ENCODE peak calls at places on chromosomes 7 and 10, in seven cellular contexts. K is stimulated activated CD4-positive, alpha-beta T cell treated with anti-CD3 and anti-CD28 coated beads, Interleukin-2, amount 100 ng/mL, for 4 hours; J is lower lobe of right lung; D is GM03348; C is dorsolateral prefrontal cortex; R is fibroblast of lung; E is activated CD4-positive, alpha-beta T cell treated with anti-CD3 and anti-CD28 coated beads for 48 hours. H is an unnamed sample.

GRCh38 chr10:32142646-32143045 is 86.4 kb upstream of the KIF5B start:
- DNase-seq in K (no peak), J (no peak), D (peak), C (no peak), R (peak), E (no peak), H (no peak)

GRCh38 chr7:158442260-158442659 is 145.4 kb downstream of the PTPRN2 start:
- DNase-seq in K (no peak), J (no peak), D (no peak), C (no peak), R (no peak), E (no peak), H (no peak)

GRCh38 chr10:77857272-77857671 is 69.3 kb downstream of the DLG5 start:
- DNase-seq in K (no peak), J (peak), D (no peak), C (no peak), R (no peak), E (no peak), H (no peak)

GRCh38 chr7:155739538-155740140 is 72.6 kb downstream of the SHH start:
- DNase-seq in K (no peak), J (no peak), D (no peak), C (no peak), R (no peak), E (peak), H (no peak)

GRCh38 chr7:21013765-21014502 is 227.2 kb upstream of the SP8 start:
- DNase-seq in K (no peak), J (no peak), D (no peak), C (no peak), R (no peak), E (no peak), H (no peak)

GRCh38 chr10:8104005-8104404 is 49.5 kb downstream of the GATA3 start:
- DNase-seq in K (no peak), J (no peak), D (no peak), C (no peak), R (no peak), E (no peak), H (no peak)

GRCh38 chr10:7314068-7314646 is 96.7 kb downstream of the SFMBT2 start:
- DNase-seq in K (no peak), J (no peak), D (no peak), C (no peak), R (no peak), E (peak), H (no peak)

GRCh38 chr7:112182749-112183148 is 23.4 kb downstream of the DOCK4 start:
- DNase-seq in K (no peak), J (no peak), D (no peak), C (peak), R (no peak), E (no peak), H (no peak)

GRCh38 chr7:17870406-17870805 is 69.9 kb downstream of the SNX13 start:
- DNase-seq in K (no peak), J (no peak), D (no peak), C (no peak), R (no peak), E (no peak), H (no peak)

GRCh38 chr7:36348256-36348655 is 41.4 kb upstream of the ANLN start:
- DNase-seq in K (no peak), J (no peak), D (peak), C (no peak), R (peak), E (no peak), H (no peak)

GRCh38 chr10:108662975-108663374 is 1260.3 kb downstream of the XPNPEP1 start:
- DNase-seq in K (no peak), J (no peak), D (no peak), C (no peak), R (no peak), E (no peak), H (no peak)

GRCh38 chr10:114166053-114166452 is 8.0 kb downstream of the CCDC186 start:
- DNase-seq in K (no peak), J (no peak), D (no peak), C (no peak), R (peak), E (no peak), H (no peak)

GRCh38 chr10:3203198-3203597 is 30.6 kb upstream of the PITRM1 start:
- DNase-seq in K (no peak), J (no peak), D (no peak), C (no peak), R (no peak), E (no peak), H (no peak)

GRCh38 chr10:118033905-118034304 is 12.8 kb downstream of the RAB11FIP2 start:
- DNase-seq in K (no peak), J (no peak), D (no peak), C (no peak), R (no peak), E (no peak), H (no peak)

GRCh38 chr10:21176934-21177480 is 279.9 kb upstream of the NEBL start:
- DNase-seq in K (no peak), J (no peak), D (no peak), C (no peak), R (no peak), E (no peak), H (no peak)

GRCh38 chr10:84237199-84238051 is 3.9 kb downstream of the LRIT1 start:
- DNase-seq in K (no peak), J (no peak), D (no peak), C (no peak), R (no peak), E (peak), H (no peak)

GRCh38 chr10:43417950-43418768 is 9.2 kb upstream of the HNRNPF start:
- DNase-seq in K (no peak), J (no peak), D (no peak), C (no peak), R (no peak), E (peak), H (no peak)

GRCh38 chr7:32957326-32958045 is at the start of gene FKBP9:
- DNase-seq in K (no peak), J (peak), D (peak), C (peak), R (peak), E (peak), H (peak)

GRCh38 chr10:115355162-115355760 is 262.1 kb downstream of the ATRNL1 start:
- DNase-seq in K (no peak), J (no peak), D (peak), C (no peak), R (peak), E (peak), H (peak)

GRCh38 chr10:7696545-7696944 is 6.6 kb upstream of the ITIH2 start:
- DNase-seq in K (no peak), J (peak), D (peak), C (peak), R (peak), E (no peak), H (no peak)

GRCh38 chr7:101904019-101904418 is 86.6 kb downstream of the CUX1 start:
- DNase-seq in K (no peak), J (no peak), D (no peak), C (no peak), R (no peak), E (no peak), H (no peak)

GRCh38 chr10:83089335-83089734 is 1050.0 kb upstream of the GHITM start:
- DNase-seq in K (no peak), J (no peak), D (no peak), C (no peak), R (no peak), E (no peak), H (peak)

H was measured in H4.